ENCODE peak calls at places on chromosomes 13 and 19, in seven cellular contexts. O is GM23338; G is activated effector memory CD4-positive, alpha-beta T cell treated with Interleukin-2 at 50 U/mL for 16 hours; Q is choroid plexus epithelial cell; H is AG04450; V is T-helper 17 cell; A is hippocampal formation. R is an unnamed sample.

GRCh38 chr13:28013482-28013881 is 25.0 kb upstream of the URAD start:
- DNase-seq in O (no peak), G (no peak), Q (no peak), H (no peak), V (no peak), A (no peak), R (no peak)

GRCh38 chr19:38183227-38183914 is 40.7 kb downstream of the DPF1 start:
- DNase-seq in O (peak), G (no peak), Q (peak), H (no peak), V (no peak), A (no peak), R (no peak)

GRCh38 chr19:32387701-32388392 is 17.7 kb upstream of the DPY19L3 start:
- DNase-seq in O (no peak), G (no peak), Q (peak), H (no peak), V (no peak), A (no peak), R (no peak)

GRCh38 chr19:55212447-55212846 is 3.1 kb upstream of the PTPRH start:
- DNase-seq in O (peak), G (no peak), Q (no peak), H (no peak), V (no peak), A (no peak), R (no peak)

GRCh38 chr13:34216251-34216650 is 398.3 kb downstream of the RFC3 start:
- DNase-seq in O (no peak), G (no peak), Q (peak), H (no peak), V (no peak), A (no peak), R (no peak)

GRCh38 chr19:41939861-41940442 is 11.7 kb upstream of the ERFL start:
- DNase-seq in O (peak), G (no peak), Q (no peak), H (no peak), V (no peak), A (no peak), R (peak)

GRCh38 chr19:51333836-51334460 is 8.0 kb downstream of the VSIG10L start:
- DNase-seq in O (peak), G (no peak), Q (no peak), H (no peak), V (no peak), A (no peak), R (no peak)

GRCh38 chr19:12159773-12160414 is 3.0 kb upstream of the ZNF136 start:
- DNase-seq in O (peak), G (no peak), Q (no peak), H (no peak), V (no peak), A (no peak), R (no peak)

GRCh38 chr19:17549088-17549740 is 6.2 kb upstream of the COLGALT1 start:
- DNase-seq in O (no peak), G (no peak), Q (peak), H (no peak), V (no peak), A (no peak), R (no peak)

GRCh38 chr13:43058836-43059235 is 35.5 kb downstream of the DNAJC15 start:
- DNase-seq in O (no peak), G (no peak), Q (peak), H (no peak), V (no peak), A (no peak), R (no peak)

GRCh38 chr13:97855570-97855970 is 97.9 kb upstream of the IPO5 start:
- DNase-seq in O (peak), G (no peak), Q (peak), H (peak), V (no peak), A (peak), R (no peak)

GRCh38 chr19:17576758-17577532 is 21.5 kb downstream of the COLGALT1 start:
- DNase-seq in O (peak), G (no peak), Q (no peak), H (no peak), V (no peak), A (no peak), R (no peak)

GRCh38 chr19:40225440-40226305 is 816 bp downstream of the CCNP start:
- DNase-seq in O (peak), G (no peak), Q (peak), H (no peak), V (no peak), A (no peak), R (no peak)

GRCh38 chr19:18895828-18896341 is at the start of gene CERS1:
- DNase-seq in O (peak), G (no peak), Q (no peak), H (no peak), V (no peak), A (peak), R (no peak)

GRCh38 chr19:33468361-33469170 is 53.0 kb downstream of the PEPD start:
- DNase-seq in O (no peak), G (no peak), Q (no peak), H (no peak), V (no peak), A (no peak), R (no peak)

GRCh38 chr13:52991344-52992020 is 37.1 kb upstream of the OLFM4 start:
- DNase-seq in O (no peak), G (no peak), Q (no peak), H (no peak), V (no peak), A (no peak), R (no peak)

GRCh38 chr19:2027361-2027760 is 11.8 kb upstream of the BTBD2 start:
- DNase-seq in O (no peak), G (no peak), Q (peak), H (no peak), V (no peak), A (no peak), R (no peak)

GRCh38 chr13:72960541-72960940 is 98.3 kb upstream of the KLF5 start:
- DNase-seq in O (peak), G (no peak), Q (no peak), H (no peak), V (no peak), A (no peak), R (no peak)

GRCh38 chr19:41956621-41957020 is 2.5 kb downstream of the RABAC1 start:
- DNase-seq in O (no peak), G (no peak), Q (no peak), H (no peak), V (no peak), A (no peak), R (no peak)

GRCh38 chr13:96994030-96994848 is at the start of gene OXGR1:
- DNase-seq in O (peak), G (no peak), Q (no peak), H (no peak), V (no peak), A (no peak), R (no peak)

GRCh38 chr13:90447034-90447734 is 900.3 kb upstream of the MIR17HG start:
- DNase-seq in O (no peak), G (no peak), Q (no peak), H (no peak), V (no peak), A (no peak), R (no peak)

GRCh38 chr19:48344892-48345291 is 18.8 kb downstream of the TMEM143 start:
- DNase-seq in O (peak), G (no peak), Q (no peak), H (no peak), V (no peak), A (no peak), R (no peak)

GRCh38 chr19:38023245-38023644 is 116.2 kb downstream of the SIPA1L3 start:
- DNase-seq in O (no peak), G (no peak), Q (peak), H (no peak), V (no peak), A (no peak), R (no peak)

GRCh38 chr13:48078251-48078656 is 16.6 kb downstream of the MED4 start:
- DNase-seq in O (peak), G (no peak), Q (peak), H (no peak), V (no peak), A (no peak), R (no peak)

GRCh38 chr13:41648314-41648935 is 191.1 kb downstream of the RGCC start:
- DNase-seq in O (peak), G (no peak), Q (peak), H (peak), V (no peak), A (no peak), R (no peak)

GRCh38 chr13:26658491-26658890 is 101.0 kb downstream of the WASF3 start:
- DNase-seq in O (no peak), G (no peak), Q (no peak), H (no peak), V (no peak), A (no peak), R (no peak)

GRCh38 chr13:114194853-114195252 is 15.8 kb downstream of the CFAP97D2 start:
- DNase-seq in O (no peak), G (no peak), Q (no peak), H (no peak), V (no peak), A (no peak), R (no peak)

GRCh38 chr19:18507021-18507726 is 14.7 kb downstream of the ELL start:
- DNase-seq in O (no peak), G (peak), Q (no peak), H (no peak), V (no peak), A (no peak), R (peak)

GRCh38 chr13:108897955-108898354 is 268.5 kb downstream of the MYO16 start:
- DNase-seq in O (no peak), G (no peak), Q (peak), H (no peak), V (no peak), A (no peak), R (no peak)

GRCh38 chr13:88042489-88042888 is 371.3 kb downstream of the SLITRK5 start:
- DNase-seq in O (no peak), G (no peak), Q (peak), H (no peak), V (no peak), A (no peak), R (no peak)

GRCh38 chr19:56110515-56111448 is 10.3 kb downstream of the ZNF787 start:
- DNase-seq in O (no peak), G (no peak), Q (peak), H (no peak), V (no peak), A (no peak), R (no peak)

GRCh38 chr13:75968103-75968838 is 332.1 kb downstream of the LMO7 start:
- DNase-seq in O (no peak), G (no peak), Q (no peak), H (no peak), V (no peak), A (no peak), R (no peak)

GRCh38 chr19:1046117-1046626 is 6.3 kb downstream of the ABCA7 start:
- DNase-seq in O (peak), G (no peak), Q (no peak), H (no peak), V (no peak), A (no peak), R (no peak)

GRCh38 chr19:7098096-7098495 is 28.6 kb downstream of the ZNF557 start:
- DNase-seq in O (no peak), G (no peak), Q (no peak), H (no peak), V (no peak), A (no peak), R (no peak)

R was measured in activated T-helper 1 cell treated with Interleukin-2 at 50 U/mL for 16 hours.